ENCODE peak calls at places on chromosome 18, in eight cellular contexts. Q is brain microvascular endothelial cell, W is H1, B is IMR-90, Y is cardiac muscle cell, U is body of pancreas, L is BE2C, Z is uterus. A is an unnamed sample. For H3K27me3, the result is how much of the 10 kb centered on the place peaks cover.

GRCh38 chr18:46019956-46020355 is 52.1 kb downstream of the PSTPIP2 start:
- DNase-seq in Q (no peak), L (no peak), U (no peak), Z (no peak), Y (peak), W (no peak), B (peak), A (no peak)

GRCh38 chr18:42018831-42019230 is 63.8 kb downstream of the PIK3C3 start:
- DNase-seq in W (no peak), L (no peak), Y (no peak), Q (no peak), B (no peak), Z (no peak), U (no peak), A (no peak)

GRCh38 chr18:40072761-40073160 is 1882.3 kb upstream of the PIK3C3 start:
- DNase-seq in U (no peak), Q (no peak), Y (no peak), L (no peak), W (no peak), B (no peak), Z (no peak), A (no peak)

GRCh38 chr18:26702023-26702422 is 153.7 kb upstream of the KCTD1 start:
- DNase-seq in Q (no peak), Z (no peak), U (no peak), W (no peak), L (no peak), Y (no peak), B (no peak), A (no peak)

GRCh38 chr18:24189664-24190346 is 50.9 kb downstream of the CABYR start:
- DNase-seq in U (no peak), Y (no peak), L (no peak), W (no peak), B (no peak), Z (no peak), Q (no peak), A (no peak)

GRCh38 chr18:24536834-24537233 is 76.4 kb downstream of the HRH4 start:
- DNase-seq in U (no peak), L (no peak), Z (no peak), Y (no peak), Q (no peak), W (no peak), B (no peak), A (no peak)

GRCh38 chr18:47251289-47252120 is at the start of gene SKOR2:
- DNase-seq in U (no peak), W (peak), B (no peak), Z (no peak), Y (no peak), L (no peak), Q (no peak), A (no peak)

GRCh38 chr18:57060814-57061213 is 86.1 kb upstream of the BOD1L2 start:
- DNase-seq in Y (no peak), Q (no peak), Z (no peak), B (no peak), L (peak), U (no peak), W (no peak), A (no peak)

GRCh38 chr18:6876646-6877045 is 147.1 kb downstream of the ARHGAP28 start:
- DNase-seq in Y (peak), B (peak), Q (peak), U (no peak), Z (no peak), L (no peak), W (no peak), A (no peak)

GRCh38 chr18:13313006-13313661 is 94.6 kb downstream of the LDLRAD4 start:
- DNase-seq in Z (no peak), W (no peak), U (no peak), L (no peak), Q (no peak), Y (no peak), B (no peak), A (no peak)

GRCh38 chr18:32549248-32549842 is 78.7 kb upstream of the GAREM1 start:
- DNase-seq in L (peak), Y (peak), Z (peak), Q (peak), B (peak), U (peak), W (peak), A (peak)

GRCh38 chr18:23862071-23862470 is 152.5 kb upstream of the TTC39C start:
- DNase-seq in W (no peak), B (peak), Y (peak), Z (no peak), L (no peak), U (no peak), Q (peak), A (peak)

GRCh38 chr18:9846162-9846915 is 39.4 kb upstream of the TXNDC2 start:
- DNase-seq in Z (no peak), B (peak), U (peak), Q (no peak), L (no peak), W (no peak), Y (peak), A (no peak)

GRCh38 chr18:32160547-32160946 is 29.3 kb upstream of the MEP1B start:
- DNase-seq in L (no peak), W (no peak), B (no peak), Y (no peak), Z (no peak), Q (no peak), U (no peak), A (peak)

GRCh38 chr18:56973487-56973886 is 173.4 kb upstream of the BOD1L2 start:
- DNase-seq in Z (no peak), Y (no peak), W (no peak), L (no peak), B (peak), U (no peak), Q (no peak), A (peak)

GRCh38 chr18:13892098-13892497 is 23.2 kb downstream of the MC2R start:
- DNase-seq in Y (no peak), U (no peak), Q (no peak), W (no peak), B (no peak), L (no peak), Z (no peak), A (no peak)

GRCh38 chr18:22975508-22975907 is 42.4 kb downstream of the RBBP8 start:
- DNase-seq in U (no peak), Z (no peak), B (no peak), W (no peak), Q (no peak), Y (no peak), L (no peak), A (no peak)

GRCh38 chr18:54004828-54005227 is 219.6 kb downstream of the MBD2 start:
- DNase-seq in L (no peak), Y (peak), U (peak), W (peak), Z (no peak), Q (no peak), B (no peak), A (peak)

GRCh38 chr18:70234667-70235459 is 29.4 kb upstream of the RTTN start:
- DNase-seq in Z (no peak), L (no peak), Y (peak), Q (peak), U (no peak), B (peak), W (no peak), A (peak)

GRCh38 chr18:48336332-48336731 is 72.9 kb downstream of the ZBTB7C start:
- DNase-seq in W (no peak), B (no peak), L (peak), Q (no peak), Z (no peak), U (no peak), Y (peak), A (no peak)

GRCh38 chr18:37361223-37362157 is 204.1 kb downstream of the CELF4 start:
- DNase-seq in W (peak), B (no peak), Z (no peak), Q (no peak), Y (no peak), L (no peak), U (no peak), A (no peak)

GRCh38 chr18:52426041-52426440 is 86.0 kb downstream of the DCC start:
- DNase-seq in L (no peak), Y (no peak), W (no peak), Q (no peak), U (no peak), B (no peak), Z (no peak), A (no peak)

GRCh38 chr18:67144342-67144741 is 372.2 kb downstream of the DSEL start:
- DNase-seq in U (no peak), W (no peak), L (no peak), Y (no peak), B (no peak), Z (no peak), Q (no peak), A (no peak)

GRCh38 chr18:6719098-6719913 is 10.2 kb upstream of the ARHGAP28 start:
- DNase-seq in L (no peak), W (no peak), B (no peak), Z (no peak), Q (no peak), Y (no peak), U (no peak), A (no peak)

GRCh38 chr18:48455555-48456478 is 46.6 kb upstream of the ZBTB7C start:
- DNase-seq in B (peak), Q (peak), U (no peak), W (no peak), Y (peak), Z (no peak), L (no peak), A (peak)

GRCh38 chr18:48592540-48592939 is 53.7 kb downstream of the CTIF start:
- DNase-seq in Z (no peak), Q (no peak), L (peak), U (no peak), B (no peak), Y (no peak), W (no peak), A (no peak)

GRCh38 chr18:48806551-48807261 is 144.1 kb downstream of the SMAD7 start:
- DNase-seq in U (no peak), Y (no peak), Z (peak), Q (no peak), B (no peak), W (peak), L (no peak), A (no peak)

GRCh38 chr18:26780520-26781325 is 84.8 kb downstream of the AQP4 start:
- DNase-seq in U (no peak), Z (no peak), Y (no peak), B (no peak), W (no peak), Q (no peak), L (no peak), A (no peak)

GRCh38 chr18:54480616-54481015 is 110.4 kb upstream of the DYNAP start:
- DNase-seq in W (no peak), Q (no peak), Y (no peak), U (no peak), B (no peak), L (no peak), Z (no peak), A (no peak)

GRCh38 chr18:30359521-30359920 is 683.0 kb downstream of the DSC3 start:
- DNase-seq in W (no peak), Q (no peak), Z (no peak), Y (no peak), U (no peak), L (no peak), B (no peak), A (peak)

GRCh38 chr18:54906636-54907180 is 52.6 kb downstream of the CCDC68 start:
- DNase-seq in L (no peak), B (peak), Z (no peak), Y (peak), U (no peak), W (no peak), Q (no peak), A (no peak)

GRCh38 chr18:8721716-8722115 is 16.4 kb downstream of the MTCL1 start:
- DNase-seq in U (no peak), W (no peak), Y (peak), Z (no peak), B (peak), Q (peak), L (no peak), A (peak)

GRCh38 chr18:27899893-27900292 is 277.0 kb downstream of the CDH2 start:
- DNase-seq in W (no peak), Y (no peak), B (no peak), U (no peak), L (no peak), Z (no peak), Q (no peak), A (no peak)

GRCh38 chr18:54720590-54720989 is 107.7 kb upstream of the RAB27B start:
- DNase-seq in W (no peak), Q (no peak), Z (no peak), Y (no peak), L (no peak), B (peak), U (no peak), A (peak)

GRCh38 chr18:30954262-30954661 is 88.3 kb downstream of the DSC3 start:
- DNase-seq in Q (no peak), Y (no peak), U (no peak), W (no peak), B (no peak), Z (no peak), L (no peak), A (no peak)

GRCh38 chr18:40356153-40356552 is 1598.9 kb upstream of the PIK3C3 start:
- DNase-seq in W (no peak), Z (no peak), Q (no peak), U (no peak), B (no peak), Y (no peak), L (no peak), A (no peak)

GRCh38 chr18:23827681-23828080 is 138.4 kb downstream of the LAMA3 start:
- DNase-seq in Q (no peak), L (no peak), Y (no peak), B (no peak), Z (no peak), U (no peak), W (no peak), A (peak)

GRCh38 chr18:36499938-36500337 is 202.4 kb downstream of the FHOD3 start:
- DNase-seq in Y (peak), L (no peak), U (no peak), B (no peak), Z (no peak), W (no peak), Q (no peak), A (no peak)

GRCh38 chr18:57755473-57756067 is 47.5 kb downstream of the ATP8B1 start:
- DNase-seq in Z (no peak), W (no peak), L (peak), B (no peak), U (no peak), Y (no peak), Q (no peak), A (no peak)

GRCh38 chr18:28176674-28176932 is 327 bp downstream of the CDH2 start:
- DNase-seq in Z (no peak), L (no peak), B (no peak), U (no peak), W (peak), Y (no peak), Q (no peak), A (no peak)

DNA sequence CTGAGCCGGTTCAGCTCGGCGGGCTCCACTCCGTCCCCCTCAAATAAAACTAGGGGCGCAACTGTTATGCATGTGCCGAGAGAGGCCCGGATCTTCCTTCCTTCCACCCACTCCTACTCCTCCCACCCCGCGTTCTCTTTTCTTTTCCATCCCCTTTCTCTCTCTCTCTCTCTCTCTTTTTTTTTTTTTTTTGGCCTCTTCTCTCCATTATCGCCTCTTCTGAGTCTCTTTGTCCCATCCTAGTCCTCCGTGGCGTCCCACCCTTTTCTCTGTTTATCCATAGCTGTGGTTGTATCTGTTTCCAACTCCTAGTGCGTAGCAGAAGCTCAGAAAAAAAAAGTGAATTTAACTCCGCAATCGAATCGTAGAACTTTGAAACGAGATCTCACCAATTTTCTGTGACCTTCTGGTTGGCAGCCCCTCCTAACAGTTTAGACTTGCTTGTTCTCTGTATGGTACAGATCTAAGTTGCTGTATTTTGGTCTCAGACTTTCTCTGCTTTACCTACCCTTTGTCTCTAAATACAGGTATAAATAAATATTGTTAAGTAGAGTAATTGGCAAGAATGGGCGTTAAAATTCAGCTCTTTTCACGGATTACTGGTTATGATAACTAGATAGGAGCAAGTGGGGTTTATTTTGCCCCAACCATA is 3.6 kb downstream of the RAX start:
- DNase-seq in Z (no peak), B (no peak), Q (no peak), Y (no peak), U (no peak), L (no peak), W (no peak), A (no peak)
- H3K27me3 ChIP-seq in Z (half or more), B (half or more), Q (half or more), Y (half or more), U (half or more), L (half or more), W (half or more), A (half or more)

DNA sequence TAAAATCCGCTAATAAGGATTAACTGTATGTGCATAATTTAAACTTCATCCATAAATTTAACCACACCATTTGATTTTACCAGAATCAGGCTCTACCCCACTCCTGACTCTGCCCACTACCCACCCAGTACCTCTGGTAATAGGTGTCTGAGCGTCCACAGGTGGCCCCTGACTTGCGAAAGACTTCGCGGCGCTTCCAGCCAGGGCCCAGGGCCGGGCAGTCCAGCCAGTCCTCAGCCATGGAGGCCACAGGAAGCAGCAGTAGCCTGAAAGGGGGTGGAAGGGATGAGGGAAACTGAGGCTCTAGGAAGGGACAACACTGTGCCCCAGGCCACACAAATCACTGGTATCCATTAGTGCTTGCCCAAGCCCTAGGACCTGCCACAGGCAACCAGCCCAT is 1.6 kb downstream of the MBD1 start:
- DNase-seq in Y (no peak), W (no peak), B (no peak), U (no peak), L (no peak), Z (no peak), Q (no peak), A (no peak)
- H3K4me3 ChIP-seq in Y (peak), W (peak), B (no peak), U (no peak), L (no peak), Z (no peak), Q (peak), A (peak)

DNA sequence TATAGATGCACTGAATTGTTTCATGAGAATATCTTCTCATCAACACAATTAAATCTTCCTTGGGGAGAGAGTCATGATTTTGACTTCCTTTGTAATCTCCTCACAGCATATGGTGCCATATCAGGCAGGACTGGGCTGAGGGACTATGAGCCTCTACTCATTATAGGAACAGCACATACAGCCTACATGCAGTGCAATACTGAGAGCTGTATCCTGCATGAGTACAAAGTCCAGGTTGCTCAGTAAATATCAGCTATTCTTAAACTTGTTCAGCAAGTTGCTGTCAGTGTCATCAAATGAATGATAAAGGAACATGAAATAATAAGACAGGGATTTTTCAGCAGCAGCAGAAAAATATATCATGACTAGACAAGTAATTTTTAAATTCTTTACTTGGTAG is 10.8 kb downstream of the DLGAP1 start:
- DNase-seq in W (no peak), L (no peak), B (no peak), U (no peak), Y (no peak), Z (no peak), Q (no peak), A (no peak)
- TF ChIP-seq CTCF in W (no peak), L (no peak), B (no peak), U (no peak), Y (no peak), Z (no peak), Q (no peak), A (no peak)

GRCh38 chr18:59218018-59218417 is 1.9 kb upstream of the GRP start:
- DNase-seq in Z (no peak), B (no peak), U (no peak), Q (no peak), W (no peak), Y (no peak), L (no peak), A (no peak)

GRCh38 chr18:59219672-59220163 is at the start of gene GRP:
- DNase-seq in Z (no peak), Q (no peak), B (no peak), L (no peak), U (no peak), W (peak), Y (no peak), A (no peak)

GRCh38 chr18:59220164-59220783 is 316 bp downstream of the GRP start:
- DNase-seq in Q (no peak), L (peak), W (peak), B (no peak), Y (no peak), U (no peak), Z (no peak), A (no peak)

GRCh38 chr18:59222341-59222740 is 2.4 kb downstream of the GRP start:
- DNase-seq in U (no peak), Z (no peak), Y (no peak), L (no peak), W (no peak), Q (no peak), B (no peak), A (no peak)

GRCh38 chr18:59220784-59221765 is 1.1 kb downstream of the GRP start:
- DNase-seq in L (no peak), B (no peak), U (no peak), Y (no peak), Z (no peak), Q (no peak), W (peak), A (no peak)
- H3K27me3 ChIP-seq in L (half or more), B (half or more), U (under half), Y (half or more), Z (under half), Q (half or more), W (under half), A (under half)

DNA sequence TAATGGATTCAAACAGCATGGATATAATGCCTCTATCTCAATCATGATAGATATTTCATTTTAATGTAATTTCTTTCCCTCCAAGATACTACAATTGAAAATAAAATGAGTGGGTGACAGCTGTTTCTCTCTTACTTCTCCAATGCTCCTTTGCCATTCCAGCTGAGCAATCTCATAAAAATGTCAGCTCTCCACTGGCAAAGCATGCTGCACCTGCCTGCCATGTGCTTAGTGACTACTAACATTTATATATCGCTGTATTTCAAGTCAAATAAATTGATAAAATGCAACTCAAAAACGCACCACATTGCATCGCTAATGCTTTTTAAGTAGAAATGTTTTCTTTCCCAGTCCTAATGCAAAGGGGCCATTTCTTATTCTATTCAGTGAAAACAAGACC is 1093.9 kb downstream of the CBLN2 start:
- DNase-seq in U (no peak), Q (no peak), W (no peak), Z (no peak), L (no peak), Y (no peak), B (no peak), A (no peak)
- H3K4me3 ChIP-seq in U (no peak), Q (no peak), W (no peak), Z (no peak), L (no peak), Y (no peak), B (no peak), A (no peak)

GRCh38 chr18:62885804-62886203 is 170.5 kb downstream of the PHLPP1 start:
- DNase-seq in U (no peak), W (no peak), Q (no peak), Z (no peak), L (no peak), B (no peak), Y (no peak), A (no peak)

GRCh38 chr18:62880034-62880433 is 164.7 kb downstream of the PHLPP1 start:
- DNase-seq in W (no peak), Q (no peak), Z (no peak), Y (no peak), U (no peak), L (no peak), B (no peak), A (no peak)

GRCh38 chr18:62880673-62881364 is 165.5 kb downstream of the PHLPP1 start:
- DNase-seq in Q (no peak), Y (no peak), W (no peak), B (no peak), U (no peak), Z (no peak), L (no peak), A (no peak)

GRCh38 chr18:62881509-62882016 is 166.2 kb downstream of the PHLPP1 start:
- DNase-seq in U (no peak), L (no peak), W (no peak), B (peak), Q (peak), Z (no peak), Y (peak), A (peak)

GRCh38 chr18:62883937-62884735 is 168.8 kb downstream of the PHLPP1 start:
- DNase-seq in B (no peak), U (no peak), W (no peak), Z (no peak), L (no peak), Y (no peak), Q (no peak), A (no peak)
- TF ChIP-seq CTCF in B (no peak), U (no peak), W (no peak), Z (no peak), L (no peak), Y (no peak), Q (no peak), A (no peak)